ENCODE peak calls at places on chromosomes 3 and 15, in five cellular contexts. J is H1, P is fibroblast of lung, K is AG10803, U is astrocyte of the spinal cord. M is an unnamed sample.

GRCh38 chr15:92819312-92820232 is 80.6 kb upstream of the CHD2 start:
- DNase-seq in P (no peak), U (peak), K (no peak), J (no peak), M (no peak)

GRCh38 chr15:56031836-56032235 is 38.4 kb upstream of the NEDD4 start:
- DNase-seq in U (no peak), J (no peak), K (no peak), P (no peak), M (no peak)

GRCh38 chr3:47323431-47324277 is 40.9 kb downstream of the KLHL18 start:
- DNase-seq in P (peak), U (peak), K (no peak), J (no peak), M (no peak)

GRCh38 chr3:68919000-68919399 is 13.3 kb downstream of the TAFA4 start:
- DNase-seq in J (peak), K (peak), U (peak), P (peak), M (peak)

GRCh38 chr3:134253475-134254231 is 3.0 kb upstream of the RYK start:
- DNase-seq in P (no peak), K (no peak), U (peak), J (no peak), M (no peak)

GRCh38 chr3:81270603-81271371 is 490.7 kb downstream of the GBE1 start:
- DNase-seq in J (no peak), U (no peak), K (no peak), P (no peak), M (no peak)

GRCh38 chr3:66450389-66451022 is 50.3 kb downstream of the LRIG1 start:
- DNase-seq in U (peak), P (peak), K (peak), J (no peak), M (no peak)

GRCh38 chr15:66024998-66025397 is 155.7 kb downstream of the RAB11A start:
- DNase-seq in P (no peak), J (no peak), K (peak), U (peak), M (no peak)

GRCh38 chr15:98725874-98726273 is 77.5 kb downstream of the IGF1R start:
- DNase-seq in J (no peak), U (no peak), P (no peak), K (no peak), M (no peak)

GRCh38 chr15:101264011-101264410 is 12.2 kb upstream of the CHSY1 start:
- DNase-seq in P (no peak), U (no peak), K (peak), J (peak), M (no peak)

GRCh38 chr15:77370580-77370979 is 49.3 kb downstream of the PEAK1 start:
- DNase-seq in J (no peak), K (no peak), P (peak), U (no peak), M (no peak)

GRCh38 chr3:15923640-15924405 is 126.0 kb upstream of the ANKRD28 start:
- DNase-seq in P (peak), U (no peak), J (no peak), K (no peak), M (no peak)

GRCh38 chr15:61994216-61994615 is 66.0 kb downstream of the VPS13C start:
- DNase-seq in J (no peak), K (peak), U (peak), P (peak), M (no peak)

GRCh38 chr3:124741027-124741426 is 10.8 kb downstream of the UMPS start:
- DNase-seq in U (peak), P (peak), K (peak), J (no peak), M (no peak)

GRCh38 chr3:104514776-104515175 is 851.9 kb upstream of the ALCAM start:
- DNase-seq in K (no peak), P (no peak), J (no peak), U (no peak), M (no peak)

GRCh38 chr15:82804575-82804949 is 1.3 kb downstream of the FSD2 start:
- DNase-seq in J (no peak), P (no peak), K (peak), U (no peak), M (no peak)

GRCh38 chr15:48392356-48392755 is 61.1 kb downstream of the DUT start:
- DNase-seq in K (peak), P (peak), U (peak), J (no peak), M (no peak)

GRCh38 chr3:16761576-16761975 is 123.2 kb upstream of the PLCL2 start:
- DNase-seq in K (peak), J (no peak), U (peak), P (no peak), M (no peak)

GRCh38 chr3:190414297-190414696 is 26.3 kb downstream of the CLDN16 start:
- DNase-seq in U (no peak), J (no peak), K (no peak), P (no peak), M (no peak)

GRCh38 chr3:141797167-141797773 is 34.1 kb downstream of the GRK7 start:
- DNase-seq in U (peak), P (peak), J (peak), K (peak), M (peak)

GRCh38 chr15:42091753-42092665 is 2.4 kb downstream of the PLA2G4D start:
- DNase-seq in P (no peak), U (no peak), K (no peak), J (no peak), M (no peak)

DNA sequence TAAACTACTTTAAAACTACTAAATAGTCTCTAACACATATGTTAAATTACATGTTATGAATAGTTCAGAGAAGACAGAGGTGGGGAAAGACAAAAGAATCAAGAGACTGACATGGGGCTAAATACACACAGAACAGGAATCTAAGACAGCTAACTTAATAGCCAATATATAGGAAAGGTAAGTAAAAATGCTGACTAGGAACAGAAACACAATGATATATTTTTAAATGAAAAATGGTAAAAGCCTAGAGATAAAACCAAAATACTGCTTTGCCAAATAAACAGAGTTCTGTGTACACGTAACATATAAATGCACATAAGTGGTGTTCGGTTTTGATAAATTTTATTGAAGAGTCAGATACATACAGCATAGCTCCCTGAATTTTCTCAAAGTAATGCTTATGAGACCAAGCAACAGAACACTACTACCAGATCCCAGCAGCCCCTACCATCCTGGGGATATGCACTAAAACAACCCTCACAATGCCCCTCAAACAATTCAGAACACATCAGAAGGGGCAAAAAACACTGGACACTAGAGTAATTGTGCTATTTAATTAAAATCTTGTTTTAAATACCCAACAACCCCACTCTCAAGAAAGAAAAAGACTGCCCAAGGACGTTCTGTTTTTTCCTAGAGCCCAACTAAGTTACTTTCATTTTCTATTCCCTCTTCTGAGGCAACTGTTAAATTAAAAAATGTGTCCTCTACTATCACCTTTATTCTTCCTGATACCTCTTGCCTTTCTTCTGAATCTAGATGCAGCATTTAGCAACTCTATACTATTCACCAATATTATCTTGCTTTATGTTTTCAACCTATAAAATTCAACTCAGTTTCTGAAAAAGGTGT is 121.1 kb downstream of the ADAM10 start:
- DNase-seq in P (peak), U (peak), J (no peak), K (no peak), M (no peak)
- H3K4me3 ChIP-seq in P (peak), U (peak), J (no peak), K (peak), M (no peak)

GRCh38 chr15:43243246-43243645 is 22.4 kb upstream of the EPB42 start:
- DNase-seq in P (no peak), U (no peak), K (no peak), J (no peak), M (no peak)

GRCh38 chr15:43244092-43244491 is 22.6 kb downstream of the TGM5 start:
- DNase-seq in J (no peak), P (no peak), K (no peak), U (no peak), M (no peak)

GRCh38 chr15:43241100-43241499 is 20.3 kb upstream of the EPB42 start:
- DNase-seq in K (peak), J (no peak), P (peak), U (peak), M (no peak)

GRCh38 chr15:43239732-43240491 is 19.1 kb upstream of the EPB42 start:
- DNase-seq in P (no peak), J (no peak), U (peak), K (no peak), M (no peak)

GRCh38 chr15:43242616-43243015 is 21.8 kb upstream of the EPB42 start:
- DNase-seq in K (no peak), J (no peak), P (no peak), U (no peak), M (no peak)
- H3K4me3 ChIP-seq in K (no peak), J (no peak), P (no peak), U (no peak), M (no peak)

DNA sequence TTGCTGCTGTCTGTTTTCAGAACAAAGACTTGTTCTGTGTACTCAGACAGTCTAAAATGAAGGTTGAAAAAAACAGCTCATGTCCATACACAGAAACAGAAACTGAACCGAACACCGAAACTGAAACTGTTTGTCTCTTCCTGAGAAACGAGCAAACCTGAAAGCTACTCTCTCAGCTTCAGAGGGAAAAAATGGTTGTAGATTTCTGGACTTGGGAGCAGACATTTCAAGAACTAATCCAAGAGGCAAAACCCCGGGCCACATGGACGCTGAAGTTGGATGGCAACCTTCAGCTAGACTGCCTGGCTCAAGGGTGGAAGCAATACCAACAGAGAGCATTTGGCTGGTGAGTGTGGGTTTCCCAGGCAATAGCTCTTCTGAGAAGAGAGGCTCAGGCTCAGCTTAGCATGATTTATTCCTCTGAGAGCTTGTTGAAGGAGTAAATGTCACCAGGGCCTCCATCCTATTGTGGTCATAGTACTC is at the start of gene RTP4:
- DNase-seq in U (peak), P (peak), K (peak), J (no peak), M (no peak)
- H3K4me3 ChIP-seq in U (peak), P (no peak), K (peak), J (no peak), M (no peak)

GRCh38 chr3:122080188-122080587 is 25.0 kb downstream of the CD86 start:
- DNase-seq in U (no peak), K (no peak), J (no peak), P (no peak), M (no peak)

GRCh38 chr3:122079524-122079923 is 24.4 kb downstream of the CD86 start:
- DNase-seq in U (no peak), P (no peak), J (no peak), K (no peak), M (no peak)

GRCh38 chr3:122076414-122077292 is 21.5 kb downstream of the CD86 start:
- DNase-seq in J (no peak), U (no peak), K (no peak), P (no peak), M (no peak)

GRCh38 chr3:122077293-122078234 is 22.4 kb downstream of the CD86 start:
- DNase-seq in U (no peak), K (no peak), P (no peak), J (no peak), M (no peak)

GRCh38 chr3:122078235-122078935 is 23.2 kb downstream of the CD86 start:
- DNase-seq in U (no peak), K (no peak), J (no peak), P (no peak), M (no peak)
- H3K4me3 ChIP-seq in U (no peak), K (no peak), J (no peak), P (no peak), M (no peak)

DNA sequence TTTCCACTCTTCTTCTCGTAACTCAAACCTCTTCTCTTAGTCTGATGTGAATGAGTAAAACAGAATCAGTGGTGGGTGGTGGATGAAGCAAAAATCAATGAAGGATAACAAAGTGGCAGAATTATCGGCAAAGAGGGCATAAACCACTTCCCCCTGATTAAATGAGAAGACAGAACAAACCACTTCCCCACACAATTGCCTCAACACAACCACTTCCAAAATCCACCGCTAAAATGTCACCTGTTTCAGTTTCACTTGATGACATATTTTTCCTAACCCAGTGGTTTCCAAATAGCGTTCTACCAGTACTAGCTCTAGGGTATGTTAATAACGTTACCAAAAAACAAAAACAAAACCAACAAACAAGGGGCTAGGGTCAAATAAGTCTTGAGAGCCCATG is 478.7 kb upstream of the WNT5A start:
- DNase-seq in J (no peak), P (no peak), K (no peak), U (no peak), M (no peak)
- H3K4me3 ChIP-seq in J (no peak), P (no peak), K (no peak), U (no peak), M (no peak)

M was measured in NT2/D1.